ENCODE peak calls at places on chromosomes 7 and 10, in nine cellular contexts. P is upper lobe of left lung, K is spleen, U is SK-N-SH, Z is endothelial cell of umbilical vein, A is H1, E is breast epithelium, D is HepG2, G is HL-60. M is an unnamed sample.

GRCh38 chr10:16466001-16466400 is 29.2 kb downstream of the PTER start:
- DNase-seq in K (no peak), E (no peak), A (no peak), U (no peak), G (no peak), D (no peak), Z (no peak), P (no peak), M (no peak)

GRCh38 chr7:82599910-82600309 is 156.3 kb upstream of the CACNA2D1 start:
- DNase-seq in K (no peak), D (no peak), A (no peak), G (no peak), Z (no peak), P (no peak), U (no peak), E (no peak), M (no peak)

GRCh38 chr10:88702848-88703597 is 3.0 kb upstream of the LIPK start:
- DNase-seq in A (no peak), Z (peak), U (no peak), K (no peak), G (no peak), P (no peak), E (no peak), D (peak), M (peak)

GRCh38 chr7:4916115-4916514 is 32.6 kb upstream of the RADIL start:
- DNase-seq in G (no peak), A (no peak), P (no peak), E (no peak), U (no peak), Z (no peak), K (no peak), D (no peak), M (no peak)

GRCh38 chr10:46285966-46286620 is 704 bp upstream of the ANTXRL start:
- DNase-seq in G (no peak), U (no peak), K (peak), A (no peak), P (no peak), E (peak), Z (no peak), D (no peak), M (no peak)

GRCh38 chr10:60778978-60779668 is 845 bp downstream of the CDK1 start:
- DNase-seq in E (no peak), K (no peak), U (no peak), D (no peak), Z (peak), P (no peak), A (no peak), G (no peak), M (no peak)

GRCh38 chr10:128066954-128067382 is 59.3 kb downstream of the MKI67 start:
- DNase-seq in G (no peak), Z (no peak), A (no peak), U (no peak), D (no peak), P (no peak), K (peak), E (no peak), M (no peak)

GRCh38 chr10:24944512-24945255 is 7.7 kb downstream of the PRTFDC1 start:
- DNase-seq in Z (peak), U (no peak), A (no peak), E (no peak), D (peak), K (no peak), G (no peak), P (no peak), M (peak)

GRCh38 chr10:122774269-122774668 is 71.4 kb downstream of the CUZD1 start:
- DNase-seq in D (no peak), Z (no peak), E (no peak), U (no peak), P (no peak), A (no peak), K (no peak), G (no peak), M (no peak)

GRCh38 chr10:86078639-86079035 is 288.0 kb downstream of the GRID1 start:
- DNase-seq in K (peak), A (peak), P (no peak), D (no peak), G (no peak), U (no peak), Z (no peak), E (no peak), M (peak)

GRCh38 chr10:118246340-118247247 is 95.5 kb downstream of the FAM204A start:
- DNase-seq in P (no peak), G (no peak), U (no peak), K (no peak), A (no peak), Z (no peak), D (no peak), E (no peak), M (no peak)

GRCh38 chr7:43502941-43503340 is 80.0 kb upstream of the STK17A start:
- DNase-seq in U (no peak), G (no peak), K (no peak), A (no peak), Z (no peak), P (no peak), E (no peak), D (no peak), M (no peak)

GRCh38 chr7:31003721-31004120 is 40.0 kb downstream of the GHRHR start:
- DNase-seq in E (no peak), U (no peak), K (peak), D (no peak), P (no peak), A (no peak), G (no peak), Z (no peak), M (no peak)

GRCh38 chr10:101018600-101019439 is 12.1 kb downstream of the PDZD7 start:
- DNase-seq in Z (peak), K (peak), A (peak), P (peak), G (peak), U (peak), E (peak), D (peak), M (peak)

GRCh38 chr10:52400564-52400963 is 86.5 kb downstream of the DKK1 start:
- DNase-seq in A (no peak), P (no peak), U (no peak), E (no peak), G (no peak), Z (peak), K (no peak), D (no peak), M (no peak)

GRCh38 chr10:21100871-21101514 is 203.9 kb upstream of the NEBL start:
- DNase-seq in P (no peak), K (no peak), Z (peak), U (no peak), D (no peak), A (no peak), E (no peak), G (no peak), M (no peak)

GRCh38 chr10:5534880-5535856 is 10.4 kb downstream of the CALML3 start:
- DNase-seq in E (no peak), D (peak), U (no peak), Z (no peak), P (no peak), A (no peak), K (peak), G (peak), M (no peak)

GRCh38 chr10:78408671-78409472 is 375.2 kb downstream of the RPS24 start:
- DNase-seq in P (no peak), U (peak), A (no peak), E (peak), K (no peak), Z (peak), G (no peak), D (peak), M (peak)

GRCh38 chr7:94509264-94509878 is at the start of gene CASD1:
- DNase-seq in A (peak), E (peak), K (no peak), P (peak), G (peak), Z (peak), U (no peak), D (peak), M (peak)

GRCh38 chr10:7744307-7744706 is 41.2 kb downstream of the ITIH2 start:
- DNase-seq in Z (no peak), U (no peak), P (no peak), D (no peak), G (no peak), E (no peak), A (no peak), K (no peak), M (no peak)

GRCh38 chr10:114332808-114333207 is 71.5 kb downstream of the AFAP1L2 start:
- DNase-seq in U (no peak), D (no peak), P (no peak), K (peak), G (no peak), A (no peak), Z (no peak), E (no peak), M (no peak)
- TF ChIP-seq POLR2AphosphoS5 in U (no peak), D (no peak), P (no peak), K (no peak), G (no peak), A (no peak), Z (no peak), E (no peak), M (no peak)

GRCh38 chr7:22732556-22733126 is 5.6 kb downstream of the IL6 start:
- DNase-seq in U (no peak), A (no peak), P (no peak), Z (peak), K (no peak), E (no peak), G (no peak), D (no peak), M (no peak)
- TF ChIP-seq CTCF in U (peak), A (peak), P (no peak), Z (peak), K (no peak), E (no peak), G (no peak), D (peak), M (peak)

DNA sequence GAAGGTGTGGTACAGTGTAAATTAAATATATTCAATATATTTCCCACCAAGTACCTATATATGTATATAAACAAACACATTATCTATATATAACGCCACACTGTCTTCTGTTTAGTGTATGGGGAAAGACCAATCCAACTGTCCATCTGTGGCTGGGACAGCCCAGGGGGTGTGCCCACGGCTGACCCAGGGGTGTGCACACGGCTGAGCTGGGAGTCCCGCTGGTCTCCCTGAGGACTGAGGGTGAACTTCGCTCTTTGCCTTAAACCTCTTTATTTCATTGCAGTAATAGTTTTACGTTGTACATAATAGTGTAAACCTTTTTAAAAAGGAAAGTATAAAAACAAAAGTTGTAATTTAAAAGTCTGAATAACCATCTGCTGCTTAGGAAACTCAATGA is 6.3 kb downstream of the EN2 start:
- DNase-seq in K (peak), G (no peak), Z (no peak), U (peak), D (no peak), A (no peak), P (no peak), E (no peak), M (no peak)
- TF ChIP-seq POLR2AphosphoS5 in K (no peak), G (no peak), Z (no peak), U (no peak), D (no peak), A (no peak), P (no peak), E (no peak), M (no peak)

GRCh38 chr7:147894271-147894670 is 696.3 kb upstream of the C7orf33 start:
- DNase-seq in Z (no peak), A (no peak), U (peak), E (no peak), D (no peak), G (no peak), K (no peak), P (no peak), M (no peak)
- TF ChIP-seq CTCF in Z (no peak), A (peak), U (peak), E (no peak), D (no peak), G (no peak), K (no peak), P (no peak), M (no peak)

DNA sequence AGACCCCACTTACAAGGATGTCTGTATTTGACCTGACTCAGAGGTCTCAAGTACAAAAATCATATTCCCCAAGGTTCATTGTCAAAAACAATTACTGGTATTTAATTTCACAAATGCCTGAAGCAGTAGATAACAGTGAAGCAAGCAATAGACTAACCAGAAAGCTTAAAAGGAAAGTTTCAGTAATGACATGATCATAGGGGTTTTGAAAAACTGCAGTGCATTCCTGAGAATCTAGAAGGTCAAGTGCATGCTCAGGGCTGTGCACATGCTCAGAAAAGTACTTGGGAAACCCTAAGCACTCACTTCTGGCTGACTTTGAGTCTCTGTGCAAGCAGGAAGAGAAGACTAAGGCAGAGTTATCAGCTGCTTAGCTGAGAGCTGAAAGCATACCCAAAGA is 27.1 kb downstream of the RASGEF1A start:
- DNase-seq in A (no peak), K (no peak), U (no peak), G (no peak), P (no peak), Z (no peak), E (no peak), D (no peak), M (no peak)
- TF ChIP-seq POLR2AphosphoS5 in A (no peak), K (no peak), U (no peak), G (no peak), P (no peak), Z (no peak), E (no peak), D (no peak), M (no peak)

GRCh38 chr7:156778201-156778600 is 114.8 kb downstream of the LMBR1 start:
- DNase-seq in K (no peak), P (no peak), G (no peak), U (peak), Z (no peak), A (no peak), E (no peak), D (no peak), M (no peak)
- TF ChIP-seq CTCF in K (no peak), P (no peak), G (no peak), U (peak), Z (no peak), A (no peak), E (no peak), D (no peak), M (no peak)

M was measured in stomach.